ENCODE peak calls at places on chromosomes 11 and 22, in eight cellular contexts. One of them, this sample, is unnamed.

GRCh38 chr22:50342651-50343540 is at the start of gene PPP6R2:
- DNase-seq in fibroblast of pulmonary artery: peak; percentile 62
- DNase-seq in stimulated activated CD4-positive, alpha-beta T cell treated with anti-CD3 and anti-CD28 coated beads, TNF-alpha, amount 100 ng/mL, for 4 hours: peak; percentile 95
- DNase-seq in GM04503: no peak
- DNase-seq in DND-41: peak; percentile 84
- DNase-seq in activated CD4-positive, alpha-beta T cell treated with anti-CD3 and anti-CD28 coated beads, Interleukin-2, amount 50 U/mL, for 24 hours: peak; percentile 90
- DNase-seq in ureter: peak; percentile 83
- DNase-seq in NCI-H2107: peak; percentile 65
- DNase-seq in this sample: peak; percentile 88

GRCh38 chr11:129694538-129694937 is 121.1 kb upstream of the TMEM45B start:
- DNase-seq in fibroblast of pulmonary artery: no peak
- DNase-seq in stimulated activated CD4-positive, alpha-beta T cell treated with anti-CD3 and anti-CD28 coated beads, TNF-alpha, amount 100 ng/mL, for 4 hours: no peak
- DNase-seq in GM04503: no peak
- DNase-seq in DND-41: no peak
- DNase-seq in activated CD4-positive, alpha-beta T cell treated with anti-CD3 and anti-CD28 coated beads, Interleukin-2, amount 50 U/mL, for 24 hours: no peak
- DNase-seq in ureter: no peak
- DNase-seq in NCI-H2107: no peak
- DNase-seq in this sample: no peak

GRCh38 chr11:117426297-117426685 is 98.6 kb downstream of the CEP164 start:
- DNase-seq in fibroblast of pulmonary artery: peak; percentile 59
- DNase-seq in stimulated activated CD4-positive, alpha-beta T cell treated with anti-CD3 and anti-CD28 coated beads, TNF-alpha, amount 100 ng/mL, for 4 hours: peak; percentile 45
- DNase-seq in GM04503: no peak
- DNase-seq in DND-41: peak; percentile 76
- DNase-seq in activated CD4-positive, alpha-beta T cell treated with anti-CD3 and anti-CD28 coated beads, Interleukin-2, amount 50 U/mL, for 24 hours: peak; percentile 56
- DNase-seq in ureter: peak; percentile 75
- DNase-seq in NCI-H2107: peak; percentile 47
- DNase-seq in this sample: peak; percentile 55

GRCh38 chr11:124276081-124276480 is 19.9 kb downstream of the OR8G5 start:
- DNase-seq in fibroblast of pulmonary artery: peak; percentile 80
- DNase-seq in stimulated activated CD4-positive, alpha-beta T cell treated with anti-CD3 and anti-CD28 coated beads, TNF-alpha, amount 100 ng/mL, for 4 hours: no peak
- DNase-seq in GM04503: no peak
- DNase-seq in DND-41: no peak
- DNase-seq in activated CD4-positive, alpha-beta T cell treated with anti-CD3 and anti-CD28 coated beads, Interleukin-2, amount 50 U/mL, for 24 hours: no peak
- DNase-seq in ureter: no peak
- DNase-seq in NCI-H2107: no peak
- DNase-seq in this sample: no peak

GRCh38 chr11:73656985-73657384 is 10.6 kb downstream of the PLEKHB1 start:
- DNase-seq in fibroblast of pulmonary artery: no peak
- DNase-seq in stimulated activated CD4-positive, alpha-beta T cell treated with anti-CD3 and anti-CD28 coated beads, TNF-alpha, amount 100 ng/mL, for 4 hours: no peak
- DNase-seq in GM04503: no peak
- DNase-seq in DND-41: no peak
- DNase-seq in activated CD4-positive, alpha-beta T cell treated with anti-CD3 and anti-CD28 coated beads, Interleukin-2, amount 50 U/mL, for 24 hours: no peak
- DNase-seq in ureter: no peak
- DNase-seq in NCI-H2107: no peak
- DNase-seq in this sample: no peak

GRCh38 chr22:43905681-43906080 is 13.9 kb upstream of the PNPLA5 start:
- DNase-seq in fibroblast of pulmonary artery: no peak
- DNase-seq in stimulated activated CD4-positive, alpha-beta T cell treated with anti-CD3 and anti-CD28 coated beads, TNF-alpha, amount 100 ng/mL, for 4 hours: no peak
- DNase-seq in GM04503: no peak
- DNase-seq in DND-41: no peak
- DNase-seq in activated CD4-positive, alpha-beta T cell treated with anti-CD3 and anti-CD28 coated beads, Interleukin-2, amount 50 U/mL, for 24 hours: no peak
- DNase-seq in ureter: no peak
- DNase-seq in NCI-H2107: no peak
- DNase-seq in this sample: no peak

GRCh38 chr11:92707173-92707619 is 262.3 kb upstream of the MTNR1B start:
- DNase-seq in fibroblast of pulmonary artery: peak; percentile 13
- DNase-seq in stimulated activated CD4-positive, alpha-beta T cell treated with anti-CD3 and anti-CD28 coated beads, TNF-alpha, amount 100 ng/mL, for 4 hours: no peak
- DNase-seq in GM04503: no peak
- DNase-seq in DND-41: peak; percentile 62
- DNase-seq in activated CD4-positive, alpha-beta T cell treated with anti-CD3 and anti-CD28 coated beads, Interleukin-2, amount 50 U/mL, for 24 hours: no peak
- DNase-seq in ureter: peak; percentile 85
- DNase-seq in NCI-H2107: peak; percentile 86
- DNase-seq in this sample: no peak

GRCh38 chr11:96187779-96188624 is 155.0 kb downstream of the MAML2 start:
- DNase-seq in fibroblast of pulmonary artery: peak; percentile 80
- DNase-seq in stimulated activated CD4-positive, alpha-beta T cell treated with anti-CD3 and anti-CD28 coated beads, TNF-alpha, amount 100 ng/mL, for 4 hours: no peak
- DNase-seq in GM04503: peak; percentile 65
- DNase-seq in DND-41: no peak
- DNase-seq in activated CD4-positive, alpha-beta T cell treated with anti-CD3 and anti-CD28 coated beads, Interleukin-2, amount 50 U/mL, for 24 hours: no peak
- DNase-seq in ureter: no peak
- DNase-seq in NCI-H2107: no peak
- DNase-seq in this sample: no peak

GRCh38 chr11:126284829-126285228 is 1.9 kb downstream of the TIRAP start:
- DNase-seq in fibroblast of pulmonary artery: peak; percentile 94
- DNase-seq in stimulated activated CD4-positive, alpha-beta T cell treated with anti-CD3 and anti-CD28 coated beads, TNF-alpha, amount 100 ng/mL, for 4 hours: peak; percentile 57
- DNase-seq in GM04503: peak; percentile 78
- DNase-seq in DND-41: peak; percentile 60
- DNase-seq in activated CD4-positive, alpha-beta T cell treated with anti-CD3 and anti-CD28 coated beads, Interleukin-2, amount 50 U/mL, for 24 hours: peak; percentile 74
- DNase-seq in ureter: peak; percentile 79
- DNase-seq in NCI-H2107: peak; percentile 45
- DNase-seq in this sample: peak; percentile 75

GRCh38 chr11:19519912-19520641 is 192.6 kb upstream of the NAV2 start:
- DNase-seq in fibroblast of pulmonary artery: no peak
- DNase-seq in stimulated activated CD4-positive, alpha-beta T cell treated with anti-CD3 and anti-CD28 coated beads, TNF-alpha, amount 100 ng/mL, for 4 hours: no peak
- DNase-seq in GM04503: no peak
- DNase-seq in DND-41: no peak
- DNase-seq in activated CD4-positive, alpha-beta T cell treated with anti-CD3 and anti-CD28 coated beads, Interleukin-2, amount 50 U/mL, for 24 hours: no peak
- DNase-seq in ureter: no peak
- DNase-seq in NCI-H2107: no peak
- DNase-seq in this sample: no peak